ENCODE peak calls at places on chromosomes 7 and 10, in five cellular contexts. B, T, G, W and C are unnamed samples.
A peak's percentile ranks its signal among the peaks of the same experiment; 100 is the strongest.

GRCh38 chr10:48742891-48743845 is 58.5 kb downstream of the WDFY4 start:
- DNase-seq in B (no peak), T (no peak), G (no peak), W (no peak), C (no peak)

GRCh38 chr10:69502589-69502988 is 51.3 kb downstream of the TSPAN15 start:
- DNase-seq in B (no peak), T (no peak), G (no peak), W (no peak), C (no peak)

GRCh38 chr7:50766808-50767207 is 15.9 kb downstream of the GRB10 start:
- DNase-seq in B (no peak), T (no peak), G (no peak), W (no peak), C (no peak)

GRCh38 chr10:122561212-122561611 is 658 bp downstream of the DMBT1 start:
- DNase-seq in B (no peak), T (no peak), G (no peak), W (no peak), C (peak; percentile 22)

GRCh38 chr7:129144095-129144833 is at the start of gene TSPAN33:
- DNase-seq in B (peak; percentile 86), T (peak; percentile 42), G (no peak), W (peak; percentile 25), C (peak; percentile 96)

GRCh38 chr10:129531195-129531968 is 64.3 kb downstream of the MGMT start:
- DNase-seq in B (no peak), T (peak; percentile 7), G (no peak), W (no peak), C (no peak)

GRCh38 chr7:83672157-83672556 is 23.2 kb upstream of the SEMA3E start:
- DNase-seq in B (no peak), T (no peak), G (no peak), W (no peak), C (no peak)

GRCh38 chr10:71553371-71553900 is 156.7 kb downstream of the CDH23 start:
- DNase-seq in B (no peak), T (no peak), G (no peak), W (no peak), C (no peak)

GRCh38 chr7:50356212-50356944 is 51.9 kb downstream of the IKZF1 start:
- DNase-seq in B (no peak), T (no peak), G (no peak), W (no peak), C (no peak)

GRCh38 chr7:126727930-126728331 is 524.8 kb downstream of the GRM8 start:
- DNase-seq in B (no peak), T (no peak), G (no peak), W (peak; percentile 17), C (no peak)

GRCh38 chr10:72665925-72666324 is 26.0 kb upstream of the MCU start:
- DNase-seq in B (no peak), T (no peak), G (no peak), W (no peak), C (no peak)

GRCh38 chr10:62528441-62528840 is 154.3 kb downstream of the ZNF365 start:
- DNase-seq in B (no peak), T (no peak), G (no peak), W (no peak), C (no peak)

GRCh38 chr10:131219584-131219886 is 92.0 kb downstream of the TCERG1L start:
- DNase-seq in B (no peak), T (no peak), G (no peak), W (no peak), C (no peak)

GRCh38 chr7:152866791-152867481 is 107.4 kb downstream of the ACTR3B start:
- DNase-seq in B (peak; percentile 8), T (no peak), G (no peak), W (no peak), C (peak; percentile 66)

GRCh38 chr7:83109352-83109751 is 53.3 kb downstream of the PCLO start:
- DNase-seq in B (no peak), T (no peak), G (no peak), W (no peak), C (no peak)

GRCh38 chr10:7408003-7408493 is 2.8 kb downstream of the SFMBT2 start:
- DNase-seq in B (no peak), T (no peak), G (peak; percentile 66), W (no peak), C (peak; percentile 35)

GRCh38 chr10:35822316-35822715 is 180.2 kb upstream of the FZD8 start:
- DNase-seq in B (peak; percentile 31), T (no peak), G (peak; percentile 91), W (no peak), C (peak; percentile 75)

GRCh38 chr10:121781101-121781500 is 146.7 kb downstream of the ATE1 start:
- DNase-seq in B (no peak), T (peak; percentile 18), G (no peak), W (no peak), C (no peak)

GRCh38 chr7:44051611-44052220 is 7.2 kb downstream of the DBNL start:
- DNase-seq in B (no peak), T (no peak), G (peak; percentile 38), W (no peak), C (peak; percentile 4)

GRCh38 chr10:32373496-32373895 is 26.5 kb upstream of the EPC1 start:
- DNase-seq in B (no peak), T (no peak), G (no peak), W (no peak), C (no peak)

GRCh38 chr10:88899886-88900285 is 19.8 kb downstream of the STAMBPL1 start:
- DNase-seq in B (no peak), T (no peak), G (no peak), W (no peak), C (no peak)

GRCh38 chr7:90592036-90592435 is 4.1 kb upstream of the CDK14 start:
- DNase-seq in B (no peak), T (no peak), G (no peak), W (no peak), C (no peak)

GRCh38 chr10:35304649-35305048 is 31.7 kb upstream of the CCNY start:
- DNase-seq in B (no peak), T (no peak), G (no peak), W (no peak), C (no peak)

GRCh38 chr10:8360365-8360764 is 305.9 kb downstream of the GATA3 start:
- DNase-seq in B (no peak), T (no peak), G (no peak), W (no peak), C (no peak)

GRCh38 chr7:54663603-54664234 is 95.3 kb downstream of the SEC61G start:
- DNase-seq in B (no peak), T (no peak), G (no peak), W (no peak), C (no peak)

GRCh38 chr7:45909576-45909975 is 11.5 kb downstream of the IGFBP3 start:
- DNase-seq in B (no peak), T (no peak), G (no peak), W (no peak), C (no peak)

GRCh38 chr10:125334545-125334944 is 174.2 kb upstream of the CTBP2 start:
- DNase-seq in B (no peak), T (no peak), G (no peak), W (no peak), C (no peak)

GRCh38 chr10:3668276-3668960 is 116.6 kb downstream of the KLF6 start:
- DNase-seq in B (peak; percentile 74), T (no peak), G (no peak), W (no peak), C (peak; percentile 74)

GRCh38 chr10:35959103-35959740 is 317.1 kb upstream of the FZD8 start:
- DNase-seq in B (no peak), T (no peak), G (no peak), W (no peak), C (no peak)

GRCh38 chr7:154666768-154667167 is 336.2 kb downstream of the PAXIP1 start:
- DNase-seq in B (no peak), T (no peak), G (no peak), W (no peak), C (no peak)

DNA sequence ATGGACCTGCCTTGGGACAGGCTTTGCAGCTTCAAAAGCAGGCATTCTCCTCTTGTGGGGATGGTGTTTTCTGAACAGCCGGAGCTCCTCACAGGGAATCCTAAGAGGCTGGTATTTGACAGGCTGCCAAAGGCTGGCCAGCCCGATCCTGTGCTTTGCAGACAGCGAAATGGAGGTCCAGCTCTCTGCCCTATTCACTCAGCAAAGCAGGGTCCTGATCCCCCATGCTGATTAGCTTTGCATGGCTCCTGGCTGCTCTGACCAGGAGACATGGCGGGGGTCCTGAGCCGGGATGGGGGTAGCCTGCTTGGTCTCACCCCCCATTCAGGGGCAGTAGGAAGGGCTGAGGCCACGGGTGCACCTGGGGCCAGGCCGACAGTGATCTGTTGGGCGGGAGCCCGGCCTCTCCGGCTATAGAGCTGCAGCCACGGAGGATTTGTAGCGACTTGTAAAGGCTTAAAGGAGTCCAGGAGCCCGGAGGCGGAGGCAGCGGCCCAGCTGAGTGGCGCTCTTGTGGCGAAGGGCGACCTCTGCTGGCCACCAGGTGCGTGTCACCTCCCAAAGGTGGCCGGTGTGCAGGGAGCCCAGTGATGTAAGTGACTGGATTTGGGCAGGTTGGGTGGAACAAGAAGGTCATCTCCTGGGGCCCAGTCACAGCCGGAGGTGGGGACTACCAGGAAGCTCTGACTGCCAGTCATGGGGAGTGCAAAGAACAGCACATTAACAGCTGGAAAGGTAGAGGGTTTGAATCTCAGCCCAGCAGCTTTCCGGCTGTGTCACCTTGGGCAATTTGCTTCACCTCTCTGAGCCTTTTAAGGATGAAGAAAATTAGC is 126.5 kb downstream of the ZMIZ1 start:
- DNase-seq in B (peak; percentile 92), T (peak; percentile 52), G (peak; percentile 88), W (peak; percentile 30), C (peak; percentile 93)
- TF ChIP-seq POLR2AphosphoS5 in B (peak; percentile 85), T (no peak), G (peak; percentile 60), W (no peak), C (no peak)

GRCh38 chr7:112162161-112163020 is 43.8 kb downstream of the DOCK4 start:
- DNase-seq in B (no peak), T (no peak), G (no peak), W (no peak), C (peak; percentile 63)
- TF ChIP-seq POLR2AphosphoS5 in B (no peak), T (no peak), G (no peak), W (no peak), C (peak; percentile 47)

DNA sequence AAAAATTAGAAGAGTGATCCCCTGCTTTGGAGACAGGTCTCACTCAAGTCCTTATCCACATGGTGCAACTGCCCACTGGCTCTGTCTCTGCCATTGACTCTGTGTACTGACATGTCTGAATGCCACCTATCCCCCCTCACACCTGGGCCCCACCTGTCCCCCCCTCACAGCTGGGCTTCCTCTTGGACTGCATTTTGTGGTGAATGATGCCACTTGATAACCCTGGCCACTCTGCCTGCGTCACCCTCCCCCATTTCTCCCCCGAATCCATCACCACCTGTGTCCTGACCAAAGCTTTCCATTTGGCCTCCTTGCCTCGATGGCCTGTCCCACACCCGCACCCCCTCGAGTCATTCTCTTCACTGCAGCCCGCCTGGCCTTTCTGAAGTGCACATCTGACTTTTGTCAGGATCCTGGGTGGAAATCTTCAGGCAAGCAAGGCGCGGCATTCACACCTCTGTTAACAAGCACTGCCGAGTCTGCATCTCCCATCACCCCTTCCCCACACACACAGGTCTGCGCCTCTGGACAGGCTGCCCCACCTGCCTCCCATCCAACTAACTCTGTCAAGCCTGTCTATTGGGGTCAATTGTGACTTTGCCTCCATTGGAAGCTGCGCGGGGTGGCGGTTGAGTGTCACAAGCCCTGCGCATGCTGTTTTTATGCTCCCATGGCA is 175.3 kb upstream of the KLF14 start:
- DNase-seq in B (no peak), T (no peak), G (no peak), W (no peak), C (no peak)
- TF ChIP-seq POLR2AphosphoS5 in B (no peak), T (peak; percentile 71), G (no peak), W (peak; percentile 75), C (no peak)

DNA sequence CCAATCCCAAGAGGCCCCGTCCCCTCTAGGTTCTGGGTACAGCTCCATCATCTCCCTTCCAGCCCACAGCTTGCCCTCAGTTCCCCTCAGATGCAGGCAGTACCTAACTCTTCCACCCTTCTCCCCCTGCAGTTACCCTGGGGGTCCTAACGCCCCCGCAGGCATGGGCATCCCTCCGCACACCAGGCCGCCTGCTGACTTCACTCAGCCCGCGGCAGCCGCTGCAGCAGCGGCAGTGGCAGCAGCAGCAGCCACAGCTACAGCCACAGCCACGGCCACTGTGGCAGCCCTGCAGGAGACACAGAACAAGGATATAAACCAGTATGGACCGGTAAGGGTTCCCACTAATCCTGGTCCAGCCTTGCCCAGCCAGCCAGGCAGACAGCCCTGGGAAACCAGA is 55.2 kb upstream of the PPIF start:
- DNase-seq in B (no peak), T (no peak), G (no peak), W (no peak), C (peak; percentile 47)
- TF ChIP-seq POLR2AphosphoS5 in B (no peak), T (no peak), G (no peak), W (no peak), C (no peak)